ENCODE peak calls at places on chromosome 3, in five cellular contexts. L, E, G, U and O are unnamed samples.

GRCh38 chr3:188097786-188098185 is 56.2 kb upstream of the LPP start:
- DNase-seq in L (no peak), E (no peak), G (no peak), U (no peak), O (no peak)

GRCh38 chr3:52479876-52480575 is 15.1 kb upstream of the STAB1 start:
- DNase-seq in L (no peak), E (no peak), G (no peak), U (no peak), O (no peak)

GRCh38 chr3:23202921-23203650 is at the start of gene UBE2E2:
- DNase-seq in L (peak), E (peak), G (peak), U (peak), O (peak)

GRCh38 chr3:115862824-115863223 is 239.5 kb downstream of the GAP43 start:
- DNase-seq in L (no peak), E (no peak), G (no peak), U (no peak), O (no peak)

GRCh38 chr3:126308394-126309125 is 48.6 kb downstream of the KLF15 start:
- DNase-seq in L (no peak), E (no peak), G (no peak), U (no peak), O (no peak)

GRCh38 chr3:187913617-187914033 is 168.4 kb upstream of the BCL6 start:
- DNase-seq in L (no peak), E (no peak), G (no peak), U (no peak), O (peak)

GRCh38 chr3:138452491-138452890 is 18.1 kb downstream of the ESYT3 start:
- DNase-seq in L (no peak), E (no peak), G (no peak), U (no peak), O (no peak)

GRCh38 chr3:43620953-43621405 is 832 bp downstream of the ANO10 start:
- DNase-seq in L (no peak), E (no peak), G (no peak), U (no peak), O (no peak)

GRCh38 chr3:122358633-122359032 is 24.4 kb downstream of the MIX23 start:
- DNase-seq in L (no peak), E (no peak), G (no peak), U (no peak), O (no peak)

GRCh38 chr3:52141751-52142150 is 12.5 kb downstream of the POC1A start:
- DNase-seq in L (no peak), E (no peak), G (no peak), U (no peak), O (no peak)

GRCh38 chr3:156388469-156389150 is 166.3 kb downstream of the SSR3 start:
- DNase-seq in L (no peak), E (no peak), G (no peak), U (peak), O (peak)

GRCh38 chr3:79419222-79419621 is 348.6 kb downstream of the ROBO1 start:
- DNase-seq in L (no peak), E (no peak), G (no peak), U (no peak), O (no peak)

GRCh38 chr3:7332696-7333095 is 471.8 kb downstream of the GRM7 start:
- DNase-seq in L (no peak), E (no peak), G (no peak), U (no peak), O (no peak)

GRCh38 chr3:144187531-144188230 is 216.1 kb downstream of the DIPK2A start:
- DNase-seq in L (no peak), E (no peak), G (peak), U (peak), O (no peak)

GRCh38 chr3:73500321-73500720 is 124.4 kb downstream of the PDZRN3 start:
- DNase-seq in L (no peak), E (no peak), G (no peak), U (no peak), O (no peak)

GRCh38 chr3:196896229-196896628 is 28.5 kb downstream of the SENP5 start:
- DNase-seq in L (no peak), E (no peak), G (no peak), U (no peak), O (no peak)

GRCh38 chr3:30198162-30198561 is 408.2 kb upstream of the TGFBR2 start:
- DNase-seq in L (no peak), E (no peak), G (no peak), U (no peak), O (no peak)

GRCh38 chr3:43190682-43191081 is 84.8 kb upstream of the POMGNT2 start:
- DNase-seq in L (no peak), E (no peak), G (no peak), U (peak), O (no peak)

GRCh38 chr3:171095063-171095462 is 68.5 kb upstream of the SLC2A2 start:
- DNase-seq in L (no peak), E (peak), G (no peak), U (no peak), O (no peak)

GRCh38 chr3:186643493-186643892 is 3.3 kb downstream of the FETUB start:
- DNase-seq in L (no peak), E (no peak), G (no peak), U (no peak), O (peak)

GRCh38 chr3:164539215-164539614 is 539.1 kb downstream of the SI start:
- DNase-seq in L (no peak), E (peak), G (peak), U (no peak), O (no peak)

GRCh38 chr3:197801801-197802504 is 10.9 kb downstream of the LRCH3 start:
- DNase-seq in L (peak), E (no peak), G (peak), U (peak), O (peak)

GRCh38 chr3:187112934-187113793 is 26.1 kb downstream of the RPL39L start:
- DNase-seq in L (no peak), E (peak), G (no peak), U (no peak), O (peak)

GRCh38 chr3:190995156-190995555 is 132.7 kb upstream of the GMNC start:
- DNase-seq in L (no peak), E (no peak), G (no peak), U (no peak), O (no peak)

GRCh38 chr3:146543461-146544012 is 870 bp downstream of the PLSCR1 start:
- DNase-seq in L (no peak), E (no peak), G (no peak), U (no peak), O (peak)

GRCh38 chr3:28745904-28746617 is 397.4 kb upstream of the AZI2 start:
- DNase-seq in L (no peak), E (peak), G (no peak), U (no peak), O (no peak)

GRCh38 chr3:111763101-111763500 is 96.0 kb upstream of the PHLDB2 start:
- DNase-seq in L (no peak), E (no peak), G (no peak), U (no peak), O (no peak)

GRCh38 chr3:123642182-123642956 is 57.5 kb upstream of the HACD2 start:
- DNase-seq in L (peak), E (peak), G (peak), U (peak), O (peak)

GRCh38 chr3:190499157-190499556 is 14.7 kb upstream of the IL1RAP start:
- DNase-seq in L (no peak), E (no peak), G (no peak), U (no peak), O (no peak)